ENCODE peak calls at places on chromosomes 13 and 19, in four cellular contexts. D is endothelial cell of umbilical vein, S is K562, U is IMR-90. H is an unnamed sample. For H3K9me1, the result is how much of the 10 kb centered on the place peaks cover.

GRCh38 chr13:109917422-109917821 is 131.0 kb upstream of the IRS2 start:
- DNase-seq in D (no peak), S (no peak), U (no peak), H (no peak)

GRCh38 chr19:47351545-47351944 is 2.4 kb downstream of the DHX34 start:
- DNase-seq in D (peak), S (peak), U (peak), H (no peak)

GRCh38 chr13:45623516-45624090 is 8.1 kb upstream of the ERICH6B start:
- DNase-seq in D (peak), S (peak), U (peak), H (no peak)

GRCh38 chr13:101875091-101875490 is 422.6 kb downstream of the ITGBL1 start:
- DNase-seq in D (no peak), S (no peak), U (no peak), H (no peak)

GRCh38 chr19:29483944-29484581 is 41.7 kb upstream of the VSTM2B start:
- DNase-seq in D (no peak), S (no peak), U (no peak), H (no peak)

GRCh38 chr19:35086455-35086854 is 29.2 kb upstream of the FXYD3 start:
- DNase-seq in D (no peak), S (no peak), U (no peak), H (no peak)

GRCh38 chr13:113090415-113090770 is 15.2 kb upstream of the F7 start:
- DNase-seq in D (no peak), S (no peak), U (no peak), H (no peak)

GRCh38 chr13:109344552-109345157 is 441.7 kb downstream of the IRS2 start:
- DNase-seq in D (peak), S (no peak), U (peak), H (no peak)

GRCh38 chr19:36528921-36529518 is 949 bp upstream of the ZNF260 start:
- DNase-seq in D (no peak), S (peak), U (no peak), H (no peak)

GRCh38 chr13:28425796-28426195 is 69.1 kb downstream of the FLT1 start:
- DNase-seq in D (no peak), S (no peak), U (peak), H (no peak)

GRCh38 chr19:40450664-40451063 is 6.5 kb upstream of the SERTAD3 start:
- DNase-seq in D (no peak), S (no peak), U (no peak), H (no peak)

GRCh38 chr19:38422405-38422804 is 3.6 kb downstream of the RASGRP4 start:
- DNase-seq in D (no peak), S (no peak), U (no peak), H (no peak)

GRCh38 chr19:6723108-6723618 is 2.7 kb upstream of the C3 start:
- DNase-seq in D (no peak), S (no peak), U (peak), H (no peak)

GRCh38 chr19:13425151-13425550 is 81.1 kb downstream of the CACNA1A start:
- DNase-seq in D (no peak), S (no peak), U (no peak), H (no peak)

GRCh38 chr13:98141509-98141908 is 1.4 kb upstream of the FARP1 start:
- DNase-seq in D (no peak), S (no peak), U (no peak), H (no peak)

GRCh38 chr13:25095862-25096453 is at the start of gene PABPC3:
- DNase-seq in D (no peak), S (no peak), U (no peak), H (no peak)

GRCh38 chr13:32645854-32646253 is 59.6 kb downstream of the PDS5B start:
- DNase-seq in D (no peak), S (no peak), U (no peak), H (no peak)

GRCh38 chr13:30715837-30716236 is 19.5 kb upstream of the ALOX5AP start:
- DNase-seq in D (no peak), S (no peak), U (no peak), H (no peak)

GRCh38 chr19:51460164-51460992 is 2.1 kb upstream of the SIGLEC8 start:
- DNase-seq in D (peak), S (peak), U (peak), H (no peak)

GRCh38 chr19:54549224-54549623 is 24.4 kb upstream of the LILRA2 start:
- DNase-seq in D (no peak), S (no peak), U (no peak), H (no peak)

GRCh38 chr19:9321338-9321737 is 2.6 kb upstream of the ZNF559 start:
- DNase-seq in D (no peak), S (no peak), U (no peak), H (no peak)

GRCh38 chr19:5452594-5453565 is 2.3 kb upstream of the ZNRF4 start:
- DNase-seq in D (no peak), S (peak), U (peak), H (no peak)

GRCh38 chr13:26046639-26047038 is 5.2 kb downstream of the SHISA2 start:
- DNase-seq in D (no peak), S (no peak), U (no peak), H (no peak)

GRCh38 chr13:40777166-40777956 is 6.4 kb upstream of the MRPS31 start:
- DNase-seq in D (peak), S (peak), U (peak), H (no peak)

GRCh38 chr13:23570931-23571330 is 719 bp downstream of the TNFRSF19 start:
- DNase-seq in D (no peak), S (no peak), U (peak), H (no peak)

GRCh38 chr13:25037057-25037813 is 58.7 kb upstream of the PABPC3 start:
- DNase-seq in D (peak), S (peak), U (peak), H (no peak)

GRCh38 chr19:34265221-34265650 is 10.9 kb downstream of the GARRE1 start:
- DNase-seq in D (peak), S (no peak), U (no peak), H (peak)

GRCh38 chr13:33639640-33640080 is 178.3 kb upstream of the RFC3 start:
- DNase-seq in D (no peak), S (no peak), U (no peak), H (no peak)

GRCh38 chr13:24684600-24684998 is 4.4 kb downstream of the ATP12A start:
- DNase-seq in D (no peak), S (no peak), U (no peak), H (no peak)

GRCh38 chr19:42280761-42281174 is 11.7 kb downstream of the CIC start:
- DNase-seq in D (peak), S (peak), U (peak), H (no peak)

GRCh38 chr19:10812902-10813404 is 23.1 kb downstream of the TMED1 start:
- DNase-seq in D (peak), S (peak), U (peak), H (no peak)

GRCh38 chr13:67101730-67102467 is 128.2 kb downstream of the PCDH9 start:
- DNase-seq in D (no peak), S (no peak), U (peak), H (no peak)

GRCh38 chr13:47672982-47673670 is 327.9 kb downstream of the SUCLA2 start:
- DNase-seq in D (no peak), S (no peak), U (peak), H (no peak)

GRCh38 chr13:47671762-47672161 is 329.3 kb downstream of the SUCLA2 start:
- DNase-seq in D (no peak), S (no peak), U (no peak), H (no peak)

GRCh38 chr13:47675871-47676270 is 325.2 kb downstream of the SUCLA2 start:
- DNase-seq in D (no peak), S (no peak), U (no peak), H (no peak)

GRCh38 chr13:47678201-47678963 is 322.7 kb downstream of the SUCLA2 start:
- DNase-seq in D (no peak), S (no peak), U (no peak), H (no peak)

GRCh38 chr13:47672245-47672975 is 328.7 kb downstream of the SUCLA2 start:
- DNase-seq in D (no peak), S (no peak), U (no peak), H (no peak)
- H3K27ac ChIP-seq in D (no peak), S (no peak), U (peak), H (no peak)

DNA sequence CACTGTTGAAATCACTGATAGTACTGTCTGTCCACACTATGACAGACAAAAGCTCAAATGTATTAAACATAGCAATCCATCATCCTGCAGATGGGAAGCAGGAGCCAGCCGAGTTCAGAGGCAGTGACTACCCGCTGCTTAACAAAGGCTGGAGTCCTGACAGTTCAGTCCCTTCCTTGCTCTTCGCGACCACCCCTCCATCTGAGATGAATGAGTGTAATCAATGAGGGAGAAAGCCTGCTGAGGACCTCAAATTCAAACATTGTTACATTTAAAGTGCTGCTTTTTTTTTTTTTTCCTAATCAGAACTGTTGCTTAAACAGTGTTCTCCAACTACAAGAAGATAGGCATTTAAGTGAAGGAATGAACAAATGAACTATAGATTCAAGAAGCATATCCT is 14.9 kb downstream of the DACH1 start:
- DNase-seq in D (no peak), S (no peak), U (no peak), H (no peak)
- H3K9ac ChIP-seq in D (no peak), S (no peak), U (no peak), H (no peak)

GRCh38 chr19:4030552-4030951 is 23.0 kb downstream of the PIAS4 start:
- DNase-seq in D (no peak), S (no peak), U (no peak), H (no peak)
- H3K9me1 ChIP-seq in D (under half), S (under half), U (under half), H (under half)

GRCh38 chr19:55907286-55907685 is 24.9 kb downstream of the NLRP13 start:
- DNase-seq in D (no peak), S (no peak), U (no peak), H (no peak)
- H3K27ac ChIP-seq in D (no peak), S (no peak), U (no peak), H (no peak)